ENCODE peak calls at places on chromosomes 4 and X, in ten cellular contexts. L is NCI-H460, M is skeletal muscle cell, Y is psoas muscle, X is GM12892, T is IMR-90, H is fibroblast of villous mesenchyme, Z is HTR-8/SVneo, E is ureter, N is epithelial cell of proximal tubule. F is an unnamed sample.

GRCh38 chr4:184746532-184746870 is 12.6 kb upstream of the CENPU start:
- DNase-seq in L (no peak), M (peak), Y (no peak), X (no peak), T (peak), H (peak), Z (no peak), E (peak), N (peak), F (peak)

GRCh38 chr4:73661646-73662119 is 41.4 kb upstream of the RASSF6 start:
- DNase-seq in L (no peak), M (peak), Y (no peak), X (no peak), T (peak), H (peak), Z (peak), E (no peak), N (peak), F (no peak)

GRCh38 chrX:110293658-110294453 is 24.0 kb downstream of the AMMECR1 start:
- DNase-seq in L (no peak), M (no peak), Y (no peak), X (no peak), T (peak), H (no peak), Z (no peak), E (no peak), N (no peak), F (no peak)

GRCh38 chrX:155070038-155070437 is 898 bp downstream of the CMC4 start:
- DNase-seq in L (no peak), M (no peak), Y (no peak), X (no peak), T (no peak), H (peak), Z (no peak), E (no peak), N (no peak), F (no peak)

GRCh38 chr4:79237836-79238235 is 88.0 kb downstream of the NAA11 start:
- DNase-seq in L (no peak), M (no peak), Y (no peak), X (no peak), T (no peak), H (no peak), Z (no peak), E (no peak), N (no peak), F (no peak)

GRCh38 chr4:142581891-142582290 is 264.2 kb downstream of the INPP4B start:
- DNase-seq in L (no peak), M (no peak), Y (no peak), X (no peak), T (no peak), H (no peak), Z (no peak), E (no peak), N (no peak), F (no peak)

GRCh38 chr4:30948653-30949052 is 228.5 kb downstream of the PCDH7 start:
- DNase-seq in L (peak), M (peak), Y (no peak), X (no peak), T (peak), H (peak), Z (no peak), E (no peak), N (no peak), F (peak)

GRCh38 chrX:24956828-24957227 is 58.9 kb downstream of the ARX start:
- DNase-seq in L (no peak), M (no peak), Y (no peak), X (no peak), T (peak), H (peak), Z (no peak), E (no peak), N (no peak), F (no peak)

GRCh38 chrX:31168596-31168995 is 96.8 kb upstream of the FTHL17 start:
- DNase-seq in L (no peak), M (no peak), Y (no peak), X (no peak), T (no peak), H (no peak), Z (no peak), E (no peak), N (no peak), F (no peak)

GRCh38 chrX:3252744-3253143 is 93.7 kb downstream of the MXRA5 start:
- DNase-seq in L (no peak), M (no peak), Y (no peak), X (no peak), T (no peak), H (no peak), Z (no peak), E (no peak), N (no peak), F (no peak)

GRCh38 chrX:102975016-102975415 is 37.9 kb downstream of the RAB40AL start:
- DNase-seq in L (no peak), M (no peak), Y (no peak), X (no peak), T (no peak), H (no peak), Z (no peak), E (no peak), N (no peak), F (no peak)

GRCh38 chrX:13128104-13128503 is 83.7 kb upstream of the FAM9C start:
- DNase-seq in L (no peak), M (no peak), Y (no peak), X (no peak), T (peak), H (peak), Z (no peak), E (no peak), N (no peak), F (no peak)

GRCh38 chr4:150579591-150580234 is 2.2 kb upstream of the MAB21L2 start:
- DNase-seq in L (no peak), M (no peak), Y (peak), X (no peak), T (peak), H (peak), Z (peak), E (no peak), N (no peak), F (no peak)

GRCh38 chrX:4944767-4945166 is 1231.3 kb upstream of the PRKX start:
- DNase-seq in L (no peak), M (no peak), Y (no peak), X (no peak), T (no peak), H (no peak), Z (no peak), E (no peak), N (no peak), F (no peak)

GRCh38 chr4:140426610-140427103 is 791 bp downstream of the CLGN start:
- DNase-seq in L (no peak), M (no peak), Y (peak), X (no peak), T (no peak), H (no peak), Z (peak), E (no peak), N (no peak), F (no peak)

GRCh38 chr4:2643555-2643954 is 107.1 kb downstream of the FAM193A start:
- DNase-seq in L (no peak), M (no peak), Y (no peak), X (no peak), T (no peak), H (no peak), Z (no peak), E (no peak), N (no peak), F (no peak)

GRCh38 chrX:71111851-71112468 is 583 bp upstream of the IL2RG start:
- DNase-seq in L (no peak), M (no peak), Y (no peak), X (no peak), T (no peak), H (no peak), Z (no peak), E (no peak), N (no peak), F (no peak)

GRCh38 chr4:1299301-1299860 is 9.7 kb downstream of the MAEA start:
- DNase-seq in L (no peak), M (no peak), Y (peak), X (no peak), T (no peak), H (no peak), Z (no peak), E (no peak), N (no peak), F (no peak)

GRCh38 chr4:174192943-174193342 is 90.5 kb downstream of the FBXO8 start:
- DNase-seq in L (no peak), M (no peak), Y (no peak), X (no peak), T (no peak), H (no peak), Z (no peak), E (no peak), N (no peak), F (no peak)

GRCh38 chrX:33194289-33194688 is 17.1 kb downstream of the DMD start:
- DNase-seq in L (no peak), M (no peak), Y (no peak), X (no peak), T (no peak), H (no peak), Z (no peak), E (no peak), N (no peak), F (no peak)

GRCh38 chr4:150119492-150119891 is 41.2 kb downstream of the DCLK2 start:
- DNase-seq in L (no peak), M (no peak), Y (no peak), X (no peak), T (peak), H (peak), Z (no peak), E (no peak), N (no peak), F (no peak)

GRCh38 chrX:110241816-110242215 is 76.1 kb downstream of the AMMECR1 start:
- DNase-seq in L (no peak), M (no peak), Y (no peak), X (no peak), T (peak), H (no peak), Z (no peak), E (no peak), N (no peak), F (peak)

GRCh38 chrX:155148724-155149537 is 67.3 kb upstream of the VBP1 start:
- DNase-seq in L (peak), M (no peak), Y (no peak), X (no peak), T (peak), H (peak), Z (no peak), E (no peak), N (no peak), F (no peak)

GRCh38 chrX:115260330-115260729 is 26.4 kb upstream of the LRCH2 start:
- DNase-seq in L (no peak), M (no peak), Y (no peak), X (no peak), T (peak), H (peak), Z (peak), E (no peak), N (no peak), F (no peak)

GRCh38 chr4:173272987-173273386 is 61.2 kb downstream of the HMGB2 start:
- DNase-seq in L (no peak), M (peak), Y (no peak), X (no peak), T (peak), H (peak), Z (no peak), E (no peak), N (no peak), F (no peak)

GRCh38 chr4:179595671-179596410 is 2153.6 kb upstream of the AGA start:
- DNase-seq in L (no peak), M (peak), Y (no peak), X (no peak), T (peak), H (no peak), Z (peak), E (no peak), N (peak), F (peak)

GRCh38 chr4:157804986-157805385 is 367.8 kb downstream of the GASK1B start:
- DNase-seq in L (no peak), M (no peak), Y (no peak), X (no peak), T (no peak), H (peak), Z (no peak), E (no peak), N (no peak), F (no peak)